ENCODE peak calls at places on chromosome 14, in nine cellular contexts. T, K, O, Q, G, E, N, S and V are unnamed samples.

GRCh38 chr14:93185333-93185688 is 194 bp downstream of the LYSET start:
- DNase-seq in T (no peak), K (no peak), O (no peak), Q (no peak), G (no peak), E (no peak), N (no peak), S (no peak), V (no peak)

GRCh38 chr14:77053046-77053841 is 24.7 kb upstream of the IRF2BPL start:
- DNase-seq in T (no peak), K (peak), O (peak), Q (peak), G (peak), E (peak), N (peak), S (peak), V (peak)

GRCh38 chr14:105852378-105853088 is 326.1 kb downstream of the TMEM121 start:
- DNase-seq in T (no peak), K (peak), O (no peak), Q (no peak), G (peak), E (no peak), N (peak), S (peak), V (no peak)

GRCh38 chr14:62532186-62532585 is 513.1 kb downstream of the KCNH5 start:
- DNase-seq in T (no peak), K (no peak), O (no peak), Q (no peak), G (no peak), E (no peak), N (no peak), S (no peak), V (no peak)

GRCh38 chr14:66508846-66509621 is 1.1 kb downstream of the GPHN start:
- DNase-seq in T (no peak), K (peak), O (peak), Q (no peak), G (no peak), E (peak), N (peak), S (peak), V (peak)

GRCh38 chr14:85233756-85234545 is 296.0 kb upstream of the FLRT2 start:
- DNase-seq in T (no peak), K (no peak), O (no peak), Q (no peak), G (no peak), E (no peak), N (no peak), S (no peak), V (no peak)

GRCh38 chr14:97224016-97224415 is 426.8 kb downstream of the VRK1 start:
- DNase-seq in T (no peak), K (no peak), O (no peak), Q (no peak), G (no peak), E (no peak), N (no peak), S (no peak), V (no peak)

GRCh38 chr14:36510078-36510799 is 9.8 kb downstream of the NKX2-1 start:
- DNase-seq in T (no peak), K (no peak), O (no peak), Q (no peak), G (no peak), E (no peak), N (no peak), S (no peak), V (no peak)

GRCh38 chr14:63533474-63533873 is 9.7 kb downstream of the PPP2R5E start:
- DNase-seq in T (no peak), K (no peak), O (no peak), Q (no peak), G (no peak), E (no peak), N (no peak), S (no peak), V (no peak)

GRCh38 chr14:92287987-92288386 is 35.0 kb upstream of the SLC24A4 start:
- DNase-seq in T (peak), K (no peak), O (no peak), Q (no peak), G (no peak), E (no peak), N (no peak), S (no peak), V (no peak)

GRCh38 chr14:104428333-104428851 is 151.2 kb upstream of the C14orf180 start:
- DNase-seq in T (no peak), K (no peak), O (no peak), Q (peak), G (no peak), E (no peak), N (no peak), S (no peak), V (no peak)

GRCh38 chr14:81312289-81312876 is 87.7 kb downstream of the STON2 start:
- DNase-seq in T (no peak), K (no peak), O (no peak), Q (no peak), G (no peak), E (no peak), N (no peak), S (no peak), V (no peak)

GRCh38 chr14:106083082-106083481 is 556.7 kb downstream of the TMEM121 start:
- DNase-seq in T (no peak), K (no peak), O (no peak), Q (no peak), G (no peak), E (no peak), N (no peak), S (no peak), V (no peak)

GRCh38 chr14:28344381-28344780 is 422.2 kb upstream of the FOXG1 start:
- DNase-seq in T (no peak), K (no peak), O (no peak), Q (no peak), G (no peak), E (no peak), N (no peak), S (no peak), V (no peak)

GRCh38 chr14:56168007-56168616 is 49.9 kb downstream of the PELI2 start:
- DNase-seq in T (no peak), K (no peak), O (no peak), Q (no peak), G (peak), E (no peak), N (no peak), S (peak), V (no peak)

GRCh38 chr14:74605531-74606223 is 6.4 kb downstream of the LTBP2 start:
- DNase-seq in T (no peak), K (no peak), O (no peak), Q (no peak), G (no peak), E (no peak), N (no peak), S (no peak), V (no peak)

GRCh38 chr14:74601982-74602381 is 10.1 kb downstream of the LTBP2 start:
- DNase-seq in T (no peak), K (no peak), O (no peak), Q (no peak), G (no peak), E (no peak), N (no peak), S (no peak), V (no peak)

GRCh38 chr14:74606727-74607126 is 5.3 kb downstream of the LTBP2 start:
- DNase-seq in T (no peak), K (no peak), O (no peak), Q (no peak), G (no peak), E (no peak), N (no peak), S (no peak), V (no peak)

GRCh38 chr14:74604157-74604556 is 7.9 kb downstream of the LTBP2 start:
- DNase-seq in T (no peak), K (no peak), O (no peak), Q (no peak), G (no peak), E (no peak), N (no peak), S (no peak), V (no peak)

GRCh38 chr14:74604896-74605295 is 7.1 kb downstream of the LTBP2 start:
- DNase-seq in T (no peak), K (no peak), O (no peak), Q (no peak), G (no peak), E (no peak), N (no peak), S (no peak), V (no peak)
- H3K27ac ChIP-seq in T (no peak), K (no peak), O (no peak), Q (no peak), G (no peak), E (no peak), N (peak), S (no peak), V (peak)

DNA sequence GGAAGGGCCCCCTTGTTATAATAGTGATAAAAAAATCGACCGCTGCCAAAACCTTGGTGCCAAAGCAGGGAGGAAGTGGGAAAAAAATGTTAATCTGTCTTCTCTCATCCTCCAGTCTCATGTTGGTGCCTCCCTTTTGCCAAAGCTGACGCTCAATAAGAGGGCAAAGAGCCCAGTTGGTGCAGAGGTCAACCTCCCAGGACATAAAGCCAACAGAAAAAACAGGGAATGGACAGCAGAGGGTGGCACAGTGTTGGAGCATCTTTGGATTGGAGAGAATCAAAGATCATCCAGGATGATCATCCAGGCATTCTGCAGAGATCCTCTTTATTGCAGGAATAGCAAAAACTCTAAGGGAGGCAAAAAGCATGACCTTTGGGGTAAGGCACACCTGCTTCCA is 9.8 kb upstream of the TTC9 start:
- DNase-seq in T (no peak), K (no peak), O (no peak), Q (no peak), G (no peak), E (no peak), N (no peak), S (no peak), V (no peak)
- TF ChIP-seq CTCF in T (no peak), K (no peak), O (no peak), Q (no peak), G (no peak), E (no peak), N (no peak), S (no peak), V (no peak)

GRCh38 chr14:70753518-70753953 is 55.8 kb downstream of the MAP3K9 start:
- DNase-seq in T (no peak), K (no peak), O (no peak), Q (peak), G (no peak), E (no peak), N (no peak), S (peak), V (no peak)
- TF ChIP-seq POLR2A in T (no peak), K (no peak), O (no peak), Q (no peak), G (no peak), E (no peak), N (no peak), S (no peak), V (no peak)

GRCh38 chr14:99707420-99707819 is 23.3 kb downstream of the CYP46A1 start:
- DNase-seq in T (no peak), K (no peak), O (no peak), Q (no peak), G (peak), E (no peak), N (no peak), S (no peak), V (no peak)

GRCh38 chr14:99706121-99706900 is 22.2 kb downstream of the CYP46A1 start:
- DNase-seq in T (no peak), K (no peak), O (no peak), Q (no peak), G (peak), E (no peak), N (no peak), S (no peak), V (no peak)

GRCh38 chr14:99707921-99708320 is 23.8 kb downstream of the CYP46A1 start:
- DNase-seq in T (no peak), K (no peak), O (no peak), Q (no peak), G (peak), E (no peak), N (no peak), S (no peak), V (no peak)

GRCh38 chr14:99704037-99704436 is 19.9 kb downstream of the CYP46A1 start:
- DNase-seq in T (no peak), K (no peak), O (no peak), Q (no peak), G (no peak), E (no peak), N (no peak), S (no peak), V (no peak)

DNA sequence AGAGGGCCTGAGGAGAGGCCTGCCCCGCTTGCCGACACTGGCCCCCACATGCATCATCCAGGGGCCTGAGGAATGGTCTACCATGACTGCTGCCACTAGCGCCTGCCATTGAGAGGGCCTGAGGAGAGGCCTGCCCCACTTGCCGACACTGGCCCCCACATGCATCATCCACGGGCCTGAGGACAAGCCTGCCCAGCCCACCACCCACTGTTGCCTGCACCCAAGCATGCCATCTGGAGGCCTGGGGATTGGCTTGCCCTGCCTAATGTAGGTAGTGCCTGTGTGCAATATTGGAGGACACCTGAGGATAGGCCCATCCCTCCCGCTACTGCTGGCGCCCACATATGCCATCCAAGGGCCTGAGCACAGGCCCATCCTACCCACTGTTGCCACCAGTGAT is 24.4 kb downstream of the CYP46A1 start:
- DNase-seq in T (no peak), K (no peak), O (no peak), Q (no peak), G (peak), E (no peak), N (no peak), S (no peak), V (no peak)
- H3K27ac ChIP-seq in T (no peak), K (no peak), O (no peak), Q (no peak), G (no peak), E (no peak), N (no peak), S (no peak), V (no peak)

DNA sequence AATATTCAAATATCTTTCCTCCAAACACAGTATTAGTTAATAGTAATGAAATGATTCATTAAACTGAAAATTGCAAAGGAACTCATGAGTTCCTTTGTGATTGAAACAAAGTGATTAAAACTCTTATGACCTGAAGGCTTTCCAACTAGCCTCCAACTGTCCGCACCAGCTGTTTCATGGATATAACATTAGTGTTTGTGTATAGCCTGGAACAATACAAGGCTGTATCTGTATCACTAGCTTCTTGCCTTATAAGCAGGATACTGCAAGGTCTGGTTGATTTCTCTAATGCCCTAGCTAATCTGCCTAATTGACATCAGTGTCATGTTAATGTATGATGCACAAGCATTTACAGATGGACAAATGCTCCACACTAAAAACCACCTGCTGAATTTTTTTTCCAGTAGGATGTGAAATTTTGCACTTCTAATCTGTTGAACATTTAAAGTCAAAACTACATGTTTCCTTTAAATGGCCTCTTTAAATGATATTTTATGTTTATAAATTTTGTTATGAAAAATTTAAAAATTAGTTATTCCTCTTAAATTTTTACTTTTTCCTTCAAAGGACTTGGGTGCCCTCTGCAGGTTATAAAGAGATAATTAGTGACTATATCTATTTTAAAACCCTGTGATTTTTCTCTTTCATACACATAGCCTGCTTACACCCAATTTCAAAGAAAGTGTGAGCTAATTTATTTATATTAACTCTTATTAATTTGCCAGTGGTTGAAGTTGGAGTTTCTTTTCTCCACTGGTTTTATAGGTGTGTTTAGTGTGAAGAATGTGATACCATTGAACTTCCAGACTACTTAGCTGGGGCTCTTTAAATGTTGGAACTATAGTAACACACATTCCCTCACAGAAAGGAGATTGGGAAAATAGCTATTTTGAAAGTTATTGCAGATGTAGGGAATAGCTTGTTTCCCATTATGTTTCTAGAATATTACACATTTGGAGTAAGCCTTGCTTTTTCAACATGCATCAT is 25.4 kb downstream of the AP5M1 start:
- DNase-seq in T (no peak), K (no peak), O (no peak), Q (no peak), G (no peak), E (no peak), N (no peak), S (no peak), V (no peak)
- TF ChIP-seq CTCF in T (peak), K (no peak), O (peak), Q (no peak), G (no peak), E (peak), N (no peak), S (peak), V (no peak)

DNA sequence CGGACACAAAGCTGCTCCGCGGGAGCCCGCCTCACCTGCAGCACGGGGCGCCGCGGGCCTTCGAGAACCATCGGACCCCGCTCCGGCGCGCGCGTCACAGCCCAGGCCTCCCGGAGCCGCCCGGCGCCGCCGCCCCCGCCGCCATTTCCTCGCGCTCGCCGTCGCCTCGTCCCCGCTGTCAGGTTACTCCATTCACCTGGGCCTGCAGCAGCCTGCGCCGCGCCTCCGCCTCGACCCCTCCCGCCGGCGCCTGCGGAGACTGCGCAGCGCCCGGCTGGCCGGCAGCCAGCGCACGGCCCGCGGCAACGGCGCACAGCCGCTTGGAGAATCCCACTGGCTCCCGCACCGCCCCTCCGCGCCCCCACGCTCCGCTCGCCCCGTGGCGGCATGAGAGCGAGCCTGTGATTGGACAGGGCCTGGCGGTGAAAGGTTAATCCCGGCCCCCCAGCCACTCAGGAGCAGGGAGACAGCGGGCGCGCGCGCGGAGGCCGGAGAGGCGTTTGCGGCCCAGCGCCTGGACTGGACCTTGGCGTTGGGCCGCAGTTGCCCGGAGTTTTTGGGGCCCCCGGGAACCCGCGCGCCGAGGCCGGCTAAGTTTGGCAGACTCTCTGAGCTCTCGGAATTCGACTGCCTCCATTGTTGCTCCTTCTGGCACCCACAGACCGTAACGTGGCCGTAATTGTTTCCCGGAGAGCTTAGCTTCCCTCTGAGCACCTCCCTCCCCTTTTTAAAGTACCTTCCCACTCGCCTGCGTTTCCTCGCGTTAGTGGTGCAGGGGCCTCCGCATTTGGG is at the start of gene DICER1:
- DNase-seq in T (peak), K (peak), O (peak), Q (peak), G (peak), E (peak), N (peak), S (peak), V (peak)
- TF ChIP-seq POLR2A in T (peak), K (peak), O (peak), Q (no peak), G (peak), E (no peak), N (peak), S (peak), V (peak)

DNA sequence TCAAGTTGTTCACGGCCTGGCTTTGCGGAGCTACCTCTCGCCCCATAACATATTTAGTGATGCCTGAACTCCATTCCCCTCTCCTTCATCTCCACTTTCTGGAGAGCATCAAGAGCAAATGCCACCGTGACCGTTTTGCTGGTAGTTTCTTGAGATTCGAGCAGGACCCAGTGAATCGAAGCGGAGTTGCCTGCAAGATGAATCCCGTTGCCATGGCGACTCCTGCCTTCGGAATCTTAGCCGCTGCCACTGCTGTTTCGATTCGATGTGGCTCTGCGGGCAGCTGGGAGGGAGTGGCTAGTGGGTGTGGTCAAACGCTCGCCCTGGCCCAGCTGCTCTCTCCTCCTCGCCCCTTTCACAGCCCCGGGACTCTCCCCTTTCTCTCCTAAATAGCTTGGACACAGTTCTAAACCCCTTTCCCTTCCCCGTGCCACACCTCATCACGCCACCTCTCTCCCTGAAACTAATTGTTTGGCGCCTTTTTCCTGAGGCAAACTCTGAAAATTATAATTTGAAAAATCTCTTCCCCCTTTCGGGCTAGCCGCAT is 1.4 kb downstream of the DAAM1 start:
- DNase-seq in T (peak), K (peak), O (peak), Q (peak), G (peak), E (peak), N (peak), S (peak), V (peak)
- H3K27ac ChIP-seq in T (no peak), K (peak), O (no peak), Q (peak), G (peak), E (peak), N (peak), S (peak), V (peak)

GRCh38 chr14:22844221-22845102 is 8.1 kb downstream of the MMP14 start:
- DNase-seq in T (no peak), K (no peak), O (no peak), Q (no peak), G (no peak), E (no peak), N (no peak), S (no peak), V (no peak)
- TF ChIP-seq CTCF in T (no peak), K (no peak), O (no peak), Q (no peak), G (no peak), E (no peak), N (no peak), S (no peak), V (no peak)